ENCODE peak calls at places on chromosomes 13 and 19, in six cellular contexts. A is colonic mucosa, F is ovary, P is astrocyte, Z is aorta, N is body of pancreas. K is an unnamed sample.

GRCh38 chr13:31982540-31982939 is 49.0 kb upstream of the FRY start:
- DNase-seq in A (peak; percentile 54), F (no peak), P (peak; percentile 96), Z (peak; percentile 78), N (peak; percentile 70), K (peak; percentile 87)

GRCh38 chr13:33016414-33017409 is at the start of gene KL:
- DNase-seq in A (peak; percentile 23), F (no peak), P (no peak), Z (peak; percentile 82), N (no peak), K (peak; percentile 38)

GRCh38 chr19:3868770-3869456 is at the start of gene ZFR2:
- DNase-seq in A (no peak), F (no peak), P (no peak), Z (no peak), N (no peak), K (no peak)

GRCh38 chr19:46186717-46187101 is 38.7 kb downstream of the IGFL2 start:
- DNase-seq in A (no peak), F (no peak), P (no peak), Z (no peak), N (no peak), K (no peak)

GRCh38 chr13:75407473-75407872 is 74.5 kb downstream of the TBC1D4 start:
- DNase-seq in A (no peak), F (no peak), P (no peak), Z (no peak), N (peak; percentile 35), K (no peak)

GRCh38 chr19:18430417-18431144 is 7.4 kb downstream of the ISYNA1 start:
- DNase-seq in A (no peak), F (no peak), P (no peak), Z (no peak), N (no peak), K (no peak)

GRCh38 chr19:4583961-4584669 is 24.6 kb upstream of the SEMA6B start:
- DNase-seq in A (peak; percentile 28), F (no peak), P (peak; percentile 29), Z (no peak), N (peak; percentile 28), K (no peak)

GRCh38 chr13:112448621-112449544 is 72.7 kb downstream of the SPACA7 start:
- DNase-seq in A (peak; percentile 8), F (no peak), P (no peak), Z (peak; percentile 69), N (no peak), K (peak; percentile 21)

GRCh38 chr13:112346173-112346898 is 29.8 kb upstream of the SPACA7 start:
- DNase-seq in A (no peak), F (no peak), P (no peak), Z (no peak), N (no peak), K (no peak)

GRCh38 chr19:47486900-47487299 is 2.9 kb upstream of the KPTN start:
- DNase-seq in A (no peak), F (no peak), P (no peak), Z (no peak), N (no peak), K (no peak)

GRCh38 chr19:50173144-50173543 is 10.1 kb upstream of the IZUMO2 start:
- DNase-seq in A (peak; percentile 85), F (no peak), P (no peak), Z (no peak), N (no peak), K (peak; percentile 39)

GRCh38 chr13:37010424-37010823 is 9.8 kb downstream of the EXOSC8 start:
- DNase-seq in A (no peak), F (no peak), P (no peak), Z (no peak), N (no peak), K (no peak)

GRCh38 chr13:47723898-47724297 is 277.2 kb downstream of the SUCLA2 start:
- DNase-seq in A (no peak), F (no peak), P (no peak), Z (no peak), N (no peak), K (no peak)

GRCh38 chr13:94112227-94112626 is 367.3 kb downstream of the DCT start:
- DNase-seq in A (no peak), F (no peak), P (peak; percentile 98), Z (no peak), N (peak; percentile 18), K (no peak)

GRCh38 chr13:106133025-106133424 is 402.4 kb downstream of the EFNB2 start:
- DNase-seq in A (no peak), F (no peak), P (peak; percentile 86), Z (no peak), N (no peak), K (no peak)

GRCh38 chr19:57623091-57623490 is 9.0 kb downstream of the ZNF134 start:
- DNase-seq in A (no peak), F (no peak), P (no peak), Z (no peak), N (no peak), K (no peak)

GRCh38 chr13:28463481-28463880 is 31.4 kb downstream of the FLT1 start:
- DNase-seq in A (no peak), F (no peak), P (no peak), Z (no peak), N (no peak), K (no peak)

GRCh38 chr19:45668342-45668871 is 386 bp downstream of the GIPR start:
- DNase-seq in A (peak; percentile 42), F (no peak), P (no peak), Z (no peak), N (no peak), K (peak; percentile 28)

GRCh38 chr13:68708336-68708908 is 1399.2 kb upstream of the ATXN8OS start:
- DNase-seq in A (no peak), F (no peak), P (no peak), Z (no peak), N (no peak), K (no peak)

GRCh38 chr13:49098771-49099512 is 121.2 kb upstream of the MLNR start:
- DNase-seq in A (no peak), F (no peak), P (no peak), Z (no peak), N (no peak), K (no peak)

GRCh38 chr13:60838581-60838980 is 441.6 kb downstream of the TDRD3 start:
- DNase-seq in A (no peak), F (no peak), P (peak; percentile 8), Z (no peak), N (no peak), K (no peak)

GRCh38 chr13:94464771-94465170 is 14.7 kb downstream of the DCT start:
- DNase-seq in A (no peak), F (no peak), P (no peak), Z (no peak), N (no peak), K (no peak)

GRCh38 chr13:87536499-87536898 is 134.7 kb upstream of the SLITRK5 start:
- DNase-seq in A (no peak), F (no peak), P (peak; percentile 61), Z (no peak), N (no peak), K (no peak)

DNA sequence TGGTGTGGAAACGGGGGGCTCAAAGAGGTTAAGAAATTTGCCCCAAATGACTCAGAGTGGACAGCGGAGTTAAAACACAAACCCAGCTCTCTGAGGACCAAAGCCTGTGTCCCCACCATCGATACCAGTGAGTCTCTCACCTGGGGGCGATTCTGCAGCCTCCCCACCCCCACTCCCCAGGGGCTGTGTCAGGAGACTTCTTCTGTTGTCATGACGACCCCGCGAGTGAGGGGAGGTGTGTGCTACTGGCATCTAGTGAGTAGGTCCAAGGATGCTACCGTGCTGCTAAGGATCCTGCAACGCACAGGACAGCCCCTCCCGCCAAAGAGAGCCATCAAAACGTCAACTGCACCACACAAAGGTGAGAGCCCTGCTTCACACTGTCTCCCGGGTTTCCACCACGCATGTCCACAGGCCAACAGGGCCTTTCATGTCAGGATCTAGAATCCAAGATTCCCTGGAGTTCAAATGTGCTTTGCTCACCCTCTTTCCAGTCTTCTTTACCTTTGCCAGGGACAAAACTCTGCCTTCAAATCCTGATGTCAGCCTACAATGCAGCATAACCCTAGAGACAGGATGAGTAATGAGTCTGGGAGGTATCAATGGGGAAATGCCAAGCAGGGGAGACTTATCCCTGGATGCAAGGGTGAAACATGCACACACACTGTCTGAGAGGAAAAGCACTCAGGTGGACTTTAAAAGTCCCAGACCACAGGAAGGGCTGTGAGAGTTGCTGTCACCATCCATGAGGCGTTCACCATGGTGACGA is 3.9 kb downstream of the RANBP3 start:
- DNase-seq in A (no peak), F (no peak), P (no peak), Z (no peak), N (no peak), K (no peak)
- H3K4me1 ChIP-seq in A (peaks cover 22% of the 10 kb centered on the region), F (peaks cover 31% of the 10 kb centered on the region), P (peaks cover 26% of the 10 kb centered on the region), Z (peaks cover 2% of the 10 kb centered on the region), N (peaks cover 79% of the 10 kb centered on the region), K (peaks cover 90% of the 10 kb centered on the region)

DNA sequence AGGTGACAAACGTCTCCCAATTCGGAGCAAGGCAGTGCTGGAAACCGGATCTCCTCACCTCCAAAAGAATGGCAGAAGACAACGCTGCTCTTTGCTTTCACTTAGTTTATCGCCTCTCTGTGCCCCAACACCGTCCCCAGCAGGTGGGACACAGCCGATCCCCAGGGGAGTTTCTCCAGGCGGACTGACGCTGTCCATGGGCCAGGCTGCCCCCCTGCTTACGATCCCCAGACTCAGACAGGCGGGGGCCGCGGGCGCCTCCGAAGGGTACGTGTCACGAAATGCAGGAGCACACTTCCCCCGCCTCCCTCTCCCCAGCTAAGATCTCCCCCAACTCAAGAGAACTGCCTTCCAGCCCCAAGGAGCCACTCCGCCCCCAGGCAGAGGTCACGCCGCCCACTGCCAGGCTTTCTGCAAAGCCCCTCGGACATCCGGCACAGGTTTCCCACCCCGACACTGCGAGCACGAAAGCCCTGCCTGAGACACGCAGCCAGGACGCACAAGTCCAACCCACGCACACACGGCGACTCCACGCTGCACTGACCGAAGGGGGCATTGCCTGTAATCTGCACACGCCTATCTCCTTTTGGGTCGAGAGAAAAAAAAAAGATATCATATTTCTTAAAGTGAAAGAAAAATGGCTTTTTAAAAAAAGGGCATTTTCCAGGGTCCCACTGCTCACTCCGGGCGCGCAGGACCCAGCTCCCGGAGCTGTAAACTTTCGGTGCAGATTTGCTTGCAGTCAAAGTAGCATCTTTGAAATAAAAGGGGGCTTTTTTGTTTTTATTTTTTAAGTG is 1.9 kb downstream of the SPRY2 start:
- DNase-seq in A (peak; percentile 62), F (peak; percentile 54), P (peak; percentile 88), Z (peak; percentile 91), N (peak; percentile 66), K (peak; percentile 61)
- H3K4me1 ChIP-seq in A (no peaks in the 10 kb centered on the region), F (peaks cover 3% of the 10 kb centered on the region), P (peaks cover 18% of the 10 kb centered on the region), Z (no peaks in the 10 kb centered on the region), N (peaks cover 37% of the 10 kb centered on the region), K (peaks cover 55% of the 10 kb centered on the region)

GRCh38 chr19:2268861-2269243 is 12.6 kb upstream of the JSRP1 start:
- DNase-seq in A (no peak), F (no peak), P (no peak), Z (no peak), N (no peak), K (no peak)

GRCh38 chr19:2269244-2270156 is 12.5 kb downstream of the PEAK3 start:
- DNase-seq in A (peak; percentile 99), F (peak; percentile 98), P (peak; percentile 82), Z (peak; percentile 99), N (peak; percentile 99), K (peak; percentile 98)

GRCh38 chr19:2270157-2270571 is 11.8 kb downstream of the PEAK3 start:
- DNase-seq in A (peak; percentile 61), F (peak; percentile 61), P (no peak), Z (peak; percentile 89), N (peak; percentile 58), K (no peak)

GRCh38 chr19:2266183-2266993 is 10.2 kb upstream of the JSRP1 start:
- DNase-seq in A (peak; percentile 96), F (peak; percentile 74), P (peak; percentile 49), Z (peak; percentile 93), N (peak; percentile 70), K (peak; percentile 93)

GRCh38 chr19:2268480-2268830 is 12.2 kb upstream of the JSRP1 start:
- DNase-seq in A (no peak), F (no peak), P (no peak), Z (no peak), N (no peak), K (no peak)
- H3K4me1 ChIP-seq in A (peaks cover 27% of the 10 kb centered on the region), F (peaks cover 10% of the 10 kb centered on the region), P (peaks cover 22% of the 10 kb centered on the region), Z (no peaks in the 10 kb centered on the region), N (peaks cover 36% of the 10 kb centered on the region), K (peaks cover 68% of the 10 kb centered on the region)

GRCh38 chr19:16293133-16294085 is 31.2 kb upstream of the KLF2 start:
- DNase-seq in A (peak; percentile 68), F (peak; percentile 95), P (peak; percentile 96), Z (peak; percentile 91), N (peak; percentile 47), K (peak; percentile 66)
- H3K4me1 ChIP-seq in A (no peaks in the 10 kb centered on the region), F (peaks cover 11% of the 10 kb centered on the region), P (peaks cover 19% of the 10 kb centered on the region), Z (no peaks in the 10 kb centered on the region), N (peaks cover 18% of the 10 kb centered on the region), K (peaks cover 20% of the 10 kb centered on the region)

K was measured in stomach.